ENCODE peak calls at places on chromosomes 12 and 14, in five cellular contexts. Y, B, Q, X and H are unnamed samples.
A peak's percentile ranks its signal among the peaks of the same experiment; 100 is the strongest.

GRCh38 chr12:24911284-24911791 is 37.6 kb downstream of the BCAT1 start:
- DNase-seq in B (no peak), Y (no peak), Q (no peak), X (no peak), H (no peak)

GRCh38 chr12:54035561-54036377 is 2.9 kb downstream of the HOXC5 start:
- DNase-seq in Y (no peak), B (no peak), X (no peak), Q (no peak), H (no peak)

GRCh38 chr14:71602524-71602923 is 329.7 kb upstream of the RGS6 start:
- DNase-seq in Q (no peak), Y (no peak), B (no peak), X (no peak), H (no peak)

GRCh38 chr12:85765443-85765842 is 70.8 kb downstream of the RASSF9 start:
- DNase-seq in X (no peak), Q (no peak), B (no peak), Y (no peak), H (no peak)

GRCh38 chr14:78425332-78425731 is 255.2 kb downstream of the NRXN3 start:
- DNase-seq in Y (no peak), Q (no peak), X (no peak), B (no peak), H (peak; percentile 55)

GRCh38 chr12:103879048-103879692 is 38.1 kb upstream of the NT5DC3 start:
- DNase-seq in Q (no peak), X (no peak), Y (no peak), B (no peak), H (no peak)

GRCh38 chr14:30551460-30551859 is 7.5 kb upstream of the G2E3 start:
- DNase-seq in Y (no peak), B (no peak), Q (no peak), X (no peak), H (no peak)

GRCh38 chr14:106069786-106070185 is 543.4 kb downstream of the TMEM121 start:
- DNase-seq in Y (no peak), Q (no peak), X (no peak), B (no peak), H (no peak)

GRCh38 chr12:119069029-119069731 is 87.8 kb downstream of the SRRM4 start:
- DNase-seq in X (no peak), B (no peak), Q (no peak), Y (no peak), H (no peak)

GRCh38 chr14:76101980-76102379 is 49.7 kb upstream of the GPATCH2L start:
- DNase-seq in X (no peak), B (no peak), Y (no peak), Q (no peak), H (no peak)

DNA sequence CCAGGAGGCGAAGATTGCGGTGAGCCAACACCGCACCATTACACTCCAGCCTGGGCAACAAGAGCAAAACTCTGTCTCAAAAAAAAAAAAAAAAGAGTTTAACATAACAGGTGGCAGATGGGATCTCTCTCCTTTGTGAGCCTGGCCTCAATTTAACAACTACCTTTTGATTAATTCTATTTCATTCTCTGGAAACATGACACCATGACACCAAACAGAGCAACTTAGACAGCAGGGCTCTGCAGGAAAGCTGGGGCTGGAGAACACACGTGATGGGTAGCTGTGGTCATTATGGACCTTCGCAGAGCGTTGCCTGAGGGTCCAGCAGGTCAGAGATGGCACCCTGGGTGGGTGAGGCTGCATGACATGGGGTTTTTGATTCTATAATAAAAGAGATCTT is 1.7 kb upstream of the DGLUCY start:
- DNase-seq in Y (no peak), X (no peak), B (no peak), Q (no peak), H (no peak)
- H3K4me1 ChIP-seq in Y (peaks cover 37% of the 10 kb centered on the region), X (peaks cover 38% of the 10 kb centered on the region), B (peaks cover 59% of the 10 kb centered on the region), Q (no peaks in the 10 kb centered on the region), H (peaks cover 48% of the 10 kb centered on the region)

DNA sequence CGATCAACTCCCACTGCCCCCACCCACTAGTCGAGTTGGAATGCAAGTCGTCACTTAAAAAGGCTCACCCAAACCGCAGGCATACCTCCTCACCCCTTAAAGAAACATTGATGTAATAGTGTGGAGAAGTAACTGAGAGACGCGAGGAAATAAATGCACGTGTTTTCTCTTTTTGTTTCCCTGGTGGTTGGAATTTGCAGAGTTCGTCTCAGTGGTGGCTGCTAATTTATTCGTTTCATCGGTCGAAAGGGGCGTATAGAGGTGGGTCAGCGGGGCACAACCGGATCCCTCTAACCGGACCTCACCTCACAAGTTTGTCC is 5.1 kb upstream of the NPAS3 start:
- DNase-seq in X (no peak), B (no peak), Y (no peak), Q (no peak), H (no peak)
- TF ChIP-seq CTCF in X (no peak), B (peak; percentile 38), Y (no peak), Q (no peak), H (no peak)

DNA sequence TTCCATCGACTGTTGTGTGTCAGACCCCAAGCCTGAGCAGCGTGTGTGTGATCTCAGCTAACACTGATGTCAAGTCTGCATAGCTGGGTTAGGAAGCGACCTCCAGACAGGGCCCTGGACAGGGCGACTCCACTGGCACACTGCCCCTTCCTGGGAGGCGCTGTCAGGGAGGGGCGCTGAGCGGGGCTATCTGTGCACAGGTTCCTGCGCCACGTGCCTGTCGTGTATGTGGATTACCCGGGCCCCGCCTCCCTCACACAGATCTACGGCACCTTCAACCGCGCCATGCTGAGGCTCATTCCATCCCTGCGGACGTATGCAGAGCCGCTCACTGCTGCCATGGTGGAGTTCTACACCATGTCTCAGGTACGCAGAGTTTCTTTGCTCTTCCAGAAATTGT is 53.9 kb downstream of the DYNC1H1 start:
- DNase-seq in B (no peak), X (no peak), Q (no peak), Y (no peak), H (no peak)
- TF ChIP-seq POLR2A in B (no peak), X (no peak), Q (no peak), Y (no peak), H (no peak)

GRCh38 chr12:6330192-6330591 is 11.7 kb downstream of the TNFRSF1A start:
- DNase-seq in B (no peak), Y (no peak), X (no peak), Q (no peak), H (no peak)
- H3K4me1 ChIP-seq in B (peaks cover 60% of the 10 kb centered on the region), Y (peaks cover 57% of the 10 kb centered on the region), X (peaks cover 39% of the 10 kb centered on the region), Q (peaks cover 8% of the 10 kb centered on the region), H (peaks cover 12% of the 10 kb centered on the region)

GRCh38 chr12:32296541-32296940 is 102.8 kb upstream of the FGD4 start:
- DNase-seq in B (no peak), X (no peak), Q (no peak), Y (no peak), H (no peak)
- TF ChIP-seq CTCF in B (no peak), X (no peak), Q (no peak), Y (no peak), H (no peak)

GRCh38 chr14:21385170-21385904 is 1.5 kb upstream of the SUPT16H start:
- DNase-seq in B (no peak), Q (no peak), Y (no peak), X (no peak), H (no peak)

GRCh38 chr14:21382886-21383847 is 652 bp downstream of the SUPT16H start:
- DNase-seq in Q (peak; percentile 28), Y (peak; percentile 7), X (peak; percentile 28), B (peak; percentile 73), H (peak; percentile 49)

GRCh38 chr14:21382095-21382494 is 1.7 kb downstream of the SUPT16H start:
- DNase-seq in Y (no peak), X (no peak), Q (no peak), B (no peak), H (no peak)

GRCh38 chr14:21384494-21384851 is 654 bp upstream of the SUPT16H start:
- DNase-seq in Q (no peak), X (no peak), B (no peak), Y (no peak), H (no peak)

DNA sequence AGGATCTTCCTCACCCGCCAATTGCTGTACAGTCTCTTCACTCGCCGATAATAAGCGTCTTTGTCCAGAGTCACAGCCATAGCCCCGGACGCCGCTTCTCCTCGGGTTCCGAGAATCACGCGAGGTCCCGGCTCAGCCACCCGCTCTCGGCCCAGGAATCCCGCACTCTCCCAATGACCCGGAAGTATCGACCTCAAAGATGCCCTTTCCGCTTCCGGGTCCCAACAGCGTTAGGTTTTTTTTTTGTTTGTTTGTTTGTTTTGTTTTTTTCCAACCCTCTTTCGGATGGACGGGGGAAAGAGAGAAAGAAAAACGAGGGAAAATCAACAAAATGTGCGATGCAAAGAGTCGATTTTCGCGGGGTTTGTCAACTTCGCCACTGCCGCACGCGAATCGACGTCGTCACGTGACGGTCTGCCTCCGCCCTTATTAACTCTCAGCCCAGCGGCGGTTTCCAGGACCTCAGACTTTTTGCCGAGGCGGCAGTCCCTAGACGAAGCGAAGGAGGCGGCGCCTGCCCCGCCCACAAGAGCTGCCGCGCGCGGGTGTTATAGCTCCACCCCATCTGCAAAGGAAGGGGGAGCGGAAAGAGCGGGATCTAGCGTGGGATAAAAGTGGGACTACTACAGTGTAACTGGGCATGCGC is at the start of gene SUPT16H:
- DNase-seq in Y (peak; percentile 87), Q (peak; percentile 96), X (peak; percentile 94), B (peak; percentile 98), H (peak; percentile 97)
- TF ChIP-seq POLR2A in Y (no peak), Q (no peak), X (peak; percentile 73), B (no peak), H (peak; percentile 52)

GRCh38 chr14:68504861-68505260 is 288.0 kb downstream of the ZFP36L1 start:
- DNase-seq in X (no peak), Y (no peak), Q (no peak), B (no peak), H (no peak)
- H3K4me1 ChIP-seq in X (peaks cover 9% of the 10 kb centered on the region), Y (peaks cover 26% of the 10 kb centered on the region), Q (peaks cover 4% of the 10 kb centered on the region), B (peaks cover 25% of the 10 kb centered on the region), H (peaks cover 48% of the 10 kb centered on the region)

DNA sequence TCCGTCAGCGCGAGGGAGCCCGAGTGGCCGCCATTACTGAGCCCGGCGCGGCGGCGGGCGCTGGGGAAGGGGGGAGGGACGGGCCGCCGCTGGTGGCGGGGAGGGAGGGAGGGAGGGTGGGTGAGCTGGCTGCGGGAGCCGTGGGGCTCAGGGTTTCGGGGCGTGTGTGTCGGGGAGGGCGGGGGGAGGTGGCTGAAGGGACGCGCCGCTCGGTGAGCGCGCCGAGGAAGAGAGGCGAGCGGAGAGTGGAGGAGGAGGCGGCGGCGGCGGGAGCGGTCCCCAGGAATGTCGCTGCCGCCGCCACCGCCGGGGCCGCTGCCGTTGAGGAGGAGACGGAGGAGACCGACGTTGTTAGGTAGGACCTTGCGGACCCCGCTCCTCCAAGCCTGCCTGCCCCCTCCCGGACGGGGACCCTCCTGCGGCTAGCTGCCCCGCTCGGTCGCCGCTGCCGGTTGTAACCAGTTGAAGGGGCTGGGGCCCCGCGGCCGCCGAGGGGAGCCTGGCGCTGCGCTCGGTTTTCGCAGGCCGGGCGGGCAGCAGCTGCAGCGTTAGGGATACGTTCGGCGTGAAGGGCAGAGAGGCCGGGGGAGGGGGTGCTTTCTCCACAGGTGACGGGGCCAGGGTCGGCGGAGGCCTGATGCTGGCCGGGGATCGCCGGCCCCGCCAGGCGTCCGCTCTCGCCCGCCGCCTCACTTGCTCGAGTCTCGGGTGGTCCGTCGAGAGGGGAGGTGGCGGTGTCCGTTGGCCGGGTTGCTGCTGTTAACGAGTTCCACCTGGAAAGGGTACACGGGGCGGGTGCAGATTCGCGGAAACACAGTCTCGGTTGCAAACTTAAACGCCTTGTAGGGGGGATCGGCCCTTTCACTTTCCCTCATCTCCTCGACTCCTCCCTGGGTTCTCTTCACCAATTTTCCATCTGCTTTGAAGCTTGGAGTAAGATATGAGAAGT is at the start of gene ARHGAP5:
- DNase-seq in Y (no peak), Q (peak; percentile 51), B (peak; percentile 82), X (peak; percentile 38), H (no peak)
- TF ChIP-seq CTCF in Y (no peak), Q (no peak), B (no peak), X (no peak), H (no peak)